ENCODE peak calls at places on chromosome 14, in nine cellular contexts. Q is cardiac muscle cell, I is K562, E is brain microvascular endothelial cell, F is astrocyte of the spinal cord, B is left ventricle myocardium inferior, T is breast epithelium, N is AG09309, X is choroid plexus epithelial cell. W is an unnamed sample.

GRCh38 chr14:51744372-51745150 is 92.9 kb downstream of the FRMD6 start:
- DNase-seq in Q (no peak), I (no peak), E (no peak), F (no peak), B (no peak), T (no peak), N (no peak), X (no peak), W (no peak)

GRCh38 chr14:59208224-59208814 is 19.9 kb downstream of the DAAM1 start:
- DNase-seq in Q (no peak), I (no peak), E (peak), F (peak), B (no peak), T (no peak), N (peak), X (peak), W (peak)

GRCh38 chr14:86057018-86057667 is 527.2 kb downstream of the FLRT2 start:
- DNase-seq in Q (peak), I (no peak), E (no peak), F (peak), B (no peak), T (no peak), N (peak), X (peak), W (peak)

GRCh38 chr14:32709072-32709471 is 229.6 kb upstream of the NPAS3 start:
- DNase-seq in Q (no peak), I (no peak), E (peak), F (peak), B (no peak), T (no peak), N (peak), X (peak), W (peak)

GRCh38 chr14:36935976-36936678 is 236.3 kb downstream of the SLC25A21 start:
- DNase-seq in Q (no peak), I (no peak), E (no peak), F (no peak), B (no peak), T (no peak), N (no peak), X (peak), W (peak)

GRCh38 chr14:49114161-49114893 is 471.9 kb downstream of the RPS29 start:
- DNase-seq in Q (no peak), I (no peak), E (no peak), F (no peak), B (no peak), T (no peak), N (no peak), X (no peak), W (no peak)

GRCh38 chr14:51294951-51295350 is 54.9 kb downstream of the TMX1 start:
- DNase-seq in Q (no peak), I (no peak), E (no peak), F (no peak), B (no peak), T (no peak), N (no peak), X (no peak), W (peak)

GRCh38 chr14:96986701-96987474 is 189.7 kb downstream of the VRK1 start:
- DNase-seq in Q (no peak), I (no peak), E (no peak), F (no peak), B (no peak), T (no peak), N (no peak), X (no peak), W (no peak)

GRCh38 chr14:82720431-82720830 is 1186.8 kb upstream of the SEL1L start:
- DNase-seq in Q (no peak), I (no peak), E (no peak), F (no peak), B (no peak), T (no peak), N (no peak), X (no peak), W (no peak)

GRCh38 chr14:78982551-78982950 is 812.4 kb downstream of the NRXN3 start:
- DNase-seq in Q (no peak), I (no peak), E (no peak), F (no peak), B (no peak), T (no peak), N (no peak), X (peak), W (peak)

GRCh38 chr14:36524874-36525745 is 5.1 kb upstream of the NKX2-1 start:
- DNase-seq in Q (peak), I (peak), E (no peak), F (no peak), B (no peak), T (no peak), N (no peak), X (no peak), W (peak)

GRCh38 chr14:52400846-52401245 is 86.7 kb downstream of the PTGER2 start:
- DNase-seq in Q (no peak), I (no peak), E (no peak), F (no peak), B (no peak), T (no peak), N (no peak), X (no peak), W (no peak)

GRCh38 chr14:69619007-69619406 is 7.6 kb downstream of the SUSD6 start:
- DNase-seq in Q (no peak), I (no peak), E (no peak), F (peak), B (no peak), T (no peak), N (no peak), X (no peak), W (peak)

GRCh38 chr14:92753250-92753649 is 4.8 kb upstream of the LGMN start:
- DNase-seq in Q (no peak), I (no peak), E (no peak), F (no peak), B (no peak), T (no peak), N (no peak), X (no peak), W (no peak)

GRCh38 chr14:80678436-80678835 is 263.1 kb downstream of the CEP128 start:
- DNase-seq in Q (no peak), I (no peak), E (no peak), F (peak), B (no peak), T (no peak), N (no peak), X (peak), W (peak)

GRCh38 chr14:78130356-78130755 is 39.8 kb upstream of the NRXN3 start:
- DNase-seq in Q (no peak), I (no peak), E (no peak), F (no peak), B (no peak), T (no peak), N (no peak), X (no peak), W (no peak)

GRCh38 chr14:103533999-103534575 is 5.1 kb downstream of the TRMT61A start:
- DNase-seq in Q (no peak), I (no peak), E (no peak), F (no peak), B (no peak), T (no peak), N (no peak), X (no peak), W (no peak)

GRCh38 chr14:91453744-91454143 is 36.1 kb upstream of the CCDC88C start:
- DNase-seq in Q (no peak), I (no peak), E (no peak), F (no peak), B (no peak), T (no peak), N (no peak), X (no peak), W (no peak)

GRCh38 chr14:51616724-51617409 is 34.8 kb upstream of the FRMD6 start:
- DNase-seq in Q (no peak), I (no peak), E (peak), F (peak), B (no peak), T (no peak), N (peak), X (peak), W (peak)

GRCh38 chr14:35988972-35989690 is 163.0 kb downstream of the BRMS1L start:
- DNase-seq in Q (no peak), I (no peak), E (no peak), F (no peak), B (no peak), T (no peak), N (no peak), X (no peak), W (no peak)

GRCh38 chr14:72315720-72316119 is 383.5 kb downstream of the RGS6 start:
- DNase-seq in Q (no peak), I (no peak), E (no peak), F (no peak), B (no peak), T (no peak), N (no peak), X (no peak), W (peak)

GRCh38 chr14:69326611-69327010 is 66.7 kb downstream of the GALNT16 start:
- DNase-seq in Q (no peak), I (no peak), E (no peak), F (no peak), B (no peak), T (no peak), N (no peak), X (no peak), W (no peak)

GRCh38 chr14:88422919-88423318 is 37.5 kb downstream of the SPATA7 start:
- DNase-seq in Q (no peak), I (no peak), E (peak), F (peak), B (no peak), T (no peak), N (peak), X (peak), W (peak)

GRCh38 chr14:93303659-93304058 is 29.2 kb downstream of the BTBD7 start:
- DNase-seq in Q (no peak), I (peak), E (no peak), F (no peak), B (peak), T (no peak), N (no peak), X (no peak), W (no peak)

GRCh38 chr14:68726093-68726695 is 66.7 kb downstream of the ZFP36L1 start:
- DNase-seq in Q (no peak), I (peak), E (no peak), F (no peak), B (no peak), T (no peak), N (no peak), X (no peak), W (no peak)

GRCh38 chr14:92540472-92541048 is 27.0 kb downstream of the RIN3 start:
- DNase-seq in Q (no peak), I (no peak), E (peak), F (peak), B (peak), T (peak), N (peak), X (peak), W (peak)

GRCh38 chr14:59305836-59306555 is 117.5 kb downstream of the DAAM1 start:
- DNase-seq in Q (no peak), I (no peak), E (no peak), F (peak), B (no peak), T (no peak), N (no peak), X (peak), W (peak)

GRCh38 chr14:69716483-69717187 is 50.3 kb upstream of the SRSF5 start:
- DNase-seq in Q (no peak), I (no peak), E (peak), F (peak), B (peak), T (no peak), N (peak), X (peak), W (peak)

GRCh38 chr14:32430326-32430725 is 101.2 kb downstream of the AKAP6 start:
- DNase-seq in Q (no peak), I (peak), E (peak), F (peak), B (no peak), T (no peak), N (no peak), X (peak), W (peak)

GRCh38 chr14:88765130-88765529 is 27.6 kb downstream of the EML5 start:
- DNase-seq in Q (no peak), I (no peak), E (peak), F (peak), B (no peak), T (no peak), N (no peak), X (peak), W (peak)

GRCh38 chr14:91399868-91400640 is 17.6 kb downstream of the CCDC88C start:
- DNase-seq in Q (no peak), I (no peak), E (no peak), F (no peak), B (no peak), T (no peak), N (no peak), X (no peak), W (no peak)

GRCh38 chr14:38238881-38239280 is 17.0 kb downstream of the CLEC14A start:
- DNase-seq in Q (no peak), I (no peak), E (no peak), F (no peak), B (no peak), T (no peak), N (no peak), X (no peak), W (peak)

GRCh38 chr14:104268295-104268694 is 129.9 kb downstream of the KIF26A start:
- DNase-seq in Q (no peak), I (no peak), E (no peak), F (no peak), B (no peak), T (peak), N (no peak), X (no peak), W (no peak)

GRCh38 chr14:36173161-36173560 is 3.4 kb downstream of the PTCSC3 start:
- DNase-seq in Q (no peak), I (no peak), E (no peak), F (no peak), B (no peak), T (no peak), N (no peak), X (no peak), W (no peak)

GRCh38 chr14:71591929-71592328 is 340.3 kb upstream of the RGS6 start:
- DNase-seq in Q (no peak), I (no peak), E (peak), F (peak), B (no peak), T (no peak), N (peak), X (peak), W (peak)

GRCh38 chr14:81031488-81031887 is 76.1 kb downstream of the TSHR start:
- DNase-seq in Q (no peak), I (no peak), E (no peak), F (no peak), B (no peak), T (peak), N (no peak), X (no peak), W (no peak)

GRCh38 chr14:93009471-93010117 is 86.6 kb downstream of the CHGA start:
- DNase-seq in Q (no peak), I (no peak), E (no peak), F (no peak), B (peak), T (no peak), N (no peak), X (no peak), W (peak)

GRCh38 chr14:20848316-20848954 is 42.8 kb upstream of the RNASE3 start:
- DNase-seq in Q (no peak), I (peak), E (peak), F (peak), B (no peak), T (no peak), N (no peak), X (peak), W (peak)

GRCh38 chr14:69460093-69460701 is 24.3 kb upstream of the PLEKHD1 start:
- DNase-seq in Q (peak), I (peak), E (peak), F (peak), B (peak), T (peak), N (peak), X (peak), W (peak)

DNA sequence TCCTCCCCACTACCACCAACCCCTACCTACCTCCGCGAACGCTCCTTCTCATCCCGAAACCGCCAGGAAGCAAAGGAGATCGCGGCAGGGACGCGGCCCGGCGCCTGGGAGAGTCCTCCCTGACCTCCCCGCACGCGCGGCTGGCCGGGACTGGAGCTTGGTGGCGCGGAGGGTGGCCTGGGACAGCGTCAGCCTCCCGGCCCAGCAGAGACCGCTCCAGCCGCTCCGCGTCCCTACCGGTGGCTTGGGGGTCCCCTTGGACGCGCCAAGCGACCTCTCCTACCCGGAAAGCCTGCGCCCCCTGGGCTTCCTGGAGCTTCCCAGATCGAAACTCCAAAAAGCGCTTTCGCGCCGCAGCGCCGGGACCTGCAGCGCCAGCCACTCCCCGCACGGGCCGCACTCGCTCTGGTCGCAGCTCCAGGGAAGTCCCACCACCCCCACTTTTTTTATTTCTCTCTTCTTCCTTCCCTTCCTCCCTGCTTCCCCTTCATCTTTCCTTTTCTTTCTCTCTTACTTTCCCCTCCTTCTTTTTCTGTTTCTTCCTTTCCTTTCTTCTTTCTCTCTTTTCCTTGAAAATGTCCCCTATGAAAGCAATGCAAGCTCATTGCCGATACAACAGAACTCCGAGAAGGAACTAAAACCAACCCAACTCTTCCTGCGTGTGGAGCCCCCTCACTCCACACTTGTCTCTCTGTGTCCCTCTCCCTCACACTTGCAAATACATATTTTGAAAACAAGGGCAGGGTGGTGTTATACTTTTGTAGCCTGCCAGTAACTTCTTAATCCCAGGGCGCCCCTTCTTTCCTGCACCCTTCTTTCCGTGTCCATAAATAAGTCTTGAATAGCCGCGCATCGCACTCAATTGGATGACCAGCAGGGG is 3.8 kb downstream of the DIO3 start:
- DNase-seq in Q (peak), I (no peak), E (no peak), F (no peak), B (no peak), T (no peak), N (no peak), X (no peak), W (no peak)
- H3K4me3 ChIP-seq in Q (peak), I (no peak), E (no peak), F (no peak), B (peak), T (peak), N (no peak), X (no peak), W (no peak)

DNA sequence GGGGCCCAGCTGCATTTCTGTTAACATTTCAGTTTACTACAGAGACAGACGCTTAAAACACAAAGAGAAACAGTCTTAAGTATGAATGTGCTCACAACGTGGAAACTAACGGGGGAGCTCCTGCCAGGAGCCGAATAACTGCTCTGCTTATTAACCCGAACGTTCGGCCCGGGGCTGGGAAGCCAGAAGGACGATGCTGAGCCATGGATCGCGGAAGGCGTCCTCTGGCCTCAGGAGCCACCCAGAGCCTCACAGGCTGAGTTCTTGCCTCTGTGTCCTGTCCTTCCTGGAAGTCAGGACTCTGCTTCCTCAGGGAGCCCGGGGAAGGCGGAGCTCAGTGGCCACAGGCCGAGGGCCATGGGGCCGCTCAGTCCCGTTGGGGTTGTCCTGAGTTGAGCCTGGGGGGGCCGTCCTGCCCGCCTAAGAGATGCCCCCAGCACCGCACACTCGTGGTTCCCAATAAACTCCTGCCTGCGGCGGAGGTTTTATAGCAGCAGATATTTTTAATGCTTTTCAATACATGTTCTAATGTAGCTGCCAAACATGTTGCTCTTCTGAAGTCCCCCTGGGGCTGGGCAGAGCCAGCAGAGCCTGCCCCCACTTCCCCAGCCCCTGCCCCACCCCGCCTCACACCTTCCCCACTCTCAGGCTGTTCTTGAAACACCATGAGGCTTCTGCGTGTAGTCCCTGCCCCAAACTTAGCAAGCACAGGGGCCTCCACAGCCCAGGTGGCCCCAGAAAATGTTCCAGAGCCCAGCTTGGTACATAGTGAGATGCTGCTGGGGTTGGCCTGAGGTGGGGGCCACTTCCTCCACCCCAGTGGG is 3.4 kb upstream of the TEX22 start:
- DNase-seq in Q (no peak), I (no peak), E (no peak), F (no peak), B (no peak), T (no peak), N (no peak), X (no peak), W (no peak)
- TF ChIP-seq CTCF in Q (no peak), I (no peak), E (no peak), F (no peak), B (no peak), T (no peak), N (no peak), X (no peak), W (no peak)

DNA sequence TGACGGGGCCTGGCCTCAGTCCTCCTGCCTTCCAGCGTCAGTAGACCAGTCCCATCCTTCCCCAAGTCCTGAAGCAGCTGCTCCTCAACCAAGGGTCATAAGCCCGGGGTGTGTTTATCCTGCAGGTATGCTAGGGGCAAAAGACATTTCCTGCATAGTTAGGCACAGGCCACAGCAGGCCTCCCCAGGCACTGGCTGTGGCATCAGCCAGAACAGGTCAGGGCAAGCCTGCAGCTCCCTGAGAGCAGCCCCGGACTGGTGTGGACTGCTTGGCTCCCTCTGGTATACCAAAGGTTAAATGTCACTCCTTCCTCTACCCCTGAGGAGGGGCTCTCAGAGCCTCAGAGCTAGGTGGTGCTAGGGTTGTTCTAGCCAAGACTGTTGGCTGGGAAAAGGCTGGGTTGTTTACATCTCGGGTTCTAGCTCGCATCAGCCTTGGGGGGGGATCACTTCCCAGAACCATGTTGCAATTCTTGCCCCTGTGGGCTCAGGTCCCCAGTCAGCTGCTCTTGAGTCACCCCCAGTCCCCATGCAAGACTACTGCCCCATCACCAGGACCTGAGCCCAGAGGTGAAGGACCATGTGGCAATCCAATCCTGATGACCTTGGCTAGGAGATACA is 2.9 kb downstream of the MMP14 start:
- DNase-seq in Q (no peak), I (no peak), E (no peak), F (no peak), B (no peak), T (no peak), N (no peak), X (peak), W (peak)
- H3K4me3 ChIP-seq in Q (no peak), I (no peak), E (peak), F (peak), B (peak), T (peak), N (peak), X (peak), W (peak)

GRCh38 chr14:94439453-94440057 is 13.0 kb downstream of the SERPINA11 start:
- DNase-seq in Q (no peak), I (no peak), E (no peak), F (no peak), B (no peak), T (no peak), N (no peak), X (no peak), W (no peak)
- TF ChIP-seq CTCF in Q (no peak), I (no peak), E (peak), F (no peak), B (no peak), T (no peak), N (no peak), X (no peak), W (no peak)

GRCh38 chr14:64706552-64707193 is 2.4 kb downstream of the PLEKHG3 start:
- DNase-seq in Q (no peak), I (no peak), E (no peak), F (no peak), B (no peak), T (no peak), N (no peak), X (no peak), W (no peak)
- H3K4me3 ChIP-seq in Q (no peak), I (no peak), E (no peak), F (no peak), B (peak), T (peak), N (no peak), X (no peak), W (no peak)